ENCODE peak calls at places on chromosomes 2 and 18, in seven cellular contexts. C is OCI-LY7, P is GM23338, D is SK-N-SH, K is MM.1S, X is hepatocyte, E is HCT116. Y is an unnamed sample. For H3K9me2, the result is how much of the 10 kb centered on the place peaks cover.

GRCh38 chr18:9516437-9517064 is 41.2 kb downstream of the RALBP1 start:
- DNase-seq in C (peak), P (peak), D (peak), K (peak), X (peak), E (peak), Y (peak)

GRCh38 chr18:46554406-46554805 is 102.6 kb downstream of the LOXHD1 start:
- DNase-seq in C (no peak), P (no peak), D (no peak), K (no peak), X (no peak), E (no peak), Y (no peak)

GRCh38 chr2:147501973-147502372 is 342.9 kb upstream of the ACVR2A start:
- DNase-seq in C (no peak), P (no peak), D (no peak), K (no peak), X (no peak), E (no peak), Y (no peak)

GRCh38 chr2:159545080-159545479 is 71.3 kb downstream of the BAZ2B start:
- DNase-seq in C (no peak), P (no peak), D (no peak), K (no peak), X (no peak), E (no peak), Y (no peak)

GRCh38 chr2:19207452-19207851 is 151.0 kb downstream of the OSR1 start:
- DNase-seq in C (no peak), P (no peak), D (no peak), K (no peak), X (no peak), E (no peak), Y (no peak)

GRCh38 chr2:216774620-216775019 is 79.3 kb upstream of the IGFBP5 start:
- DNase-seq in C (no peak), P (no peak), D (no peak), K (no peak), X (peak), E (no peak), Y (peak)

GRCh38 chr2:166516712-166517303 is 22.8 kb upstream of the SCN7A start:
- DNase-seq in C (peak), P (peak), D (peak), K (peak), X (peak), E (no peak), Y (peak)

GRCh38 chr2:212730994-212731393 is 192.4 kb upstream of the ERBB4 start:
- DNase-seq in C (no peak), P (no peak), D (no peak), K (no peak), X (no peak), E (no peak), Y (no peak)

GRCh38 chr2:241821460-241822263 is 12.7 kb downstream of the NEU4 start:
- DNase-seq in C (no peak), P (no peak), D (no peak), K (no peak), X (no peak), E (no peak), Y (no peak)
- H3K9me2 ChIP-seq in C (under half), P (under half), D (under half), K (under half), X (under half), E (under half), Y (under half)

DNA sequence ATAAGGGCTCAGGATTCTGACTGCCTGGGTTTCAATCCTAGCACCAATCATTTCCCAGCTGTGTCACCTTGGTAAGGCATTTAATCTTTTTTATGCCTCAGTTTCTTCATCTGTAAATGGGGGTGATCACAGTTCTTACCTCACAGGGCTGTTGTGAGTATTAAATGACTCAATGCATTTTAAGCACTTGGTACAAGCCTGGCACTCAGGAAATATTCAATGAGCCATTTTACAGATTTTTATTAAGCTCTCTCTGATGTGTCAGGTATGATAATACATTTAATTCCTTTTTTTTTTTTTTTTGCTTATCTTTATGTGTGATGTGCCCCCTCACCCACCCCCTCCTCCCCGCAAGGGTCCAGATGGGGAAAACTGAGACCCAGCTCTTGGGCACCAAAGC is 12.0 kb downstream of the SPEG start:
- DNase-seq in C (no peak), P (no peak), D (no peak), K (no peak), X (no peak), E (no peak), Y (no peak)
- H3K9me2 ChIP-seq in C (under half), P (under half), D (under half), K (under half), X (under half), E (under half), Y (under half)

GRCh38 chr2:235162070-235162469 is 210.3 kb downstream of the SH3BP4 start:
- DNase-seq in C (no peak), P (no peak), D (no peak), K (peak), X (no peak), E (no peak), Y (no peak)

GRCh38 chr2:235160281-235160805 is 208.5 kb downstream of the SH3BP4 start:
- DNase-seq in C (no peak), P (no peak), D (no peak), K (no peak), X (no peak), E (no peak), Y (peak)

GRCh38 chr2:235165136-235165535 is 213.3 kb downstream of the SH3BP4 start:
- DNase-seq in C (no peak), P (no peak), D (no peak), K (no peak), X (no peak), E (no peak), Y (no peak)

GRCh38 chr2:235162544-235163197 is 210.9 kb downstream of the SH3BP4 start:
- DNase-seq in C (no peak), P (no peak), D (no peak), K (no peak), X (no peak), E (no peak), Y (peak)

DNA sequence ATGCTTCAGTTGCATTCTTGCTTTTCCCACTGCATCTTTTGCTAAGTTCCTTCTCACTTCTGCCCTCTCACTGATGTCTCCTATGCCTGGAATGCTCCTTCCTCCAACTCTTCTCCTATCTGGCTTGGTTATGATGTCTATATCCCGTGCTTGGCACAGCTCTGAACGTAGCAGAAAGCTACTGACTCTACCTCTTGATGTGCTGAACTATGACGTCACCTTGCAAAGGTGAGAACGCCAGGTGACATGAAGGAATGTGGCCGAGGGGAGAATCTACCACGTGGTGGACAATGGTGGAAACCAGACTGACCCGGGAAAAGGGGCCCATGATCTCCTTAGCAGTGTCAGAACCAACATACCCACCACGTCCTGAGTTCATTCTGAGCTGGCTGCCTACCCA is 209.7 kb downstream of the SH3BP4 start:
- DNase-seq in C (no peak), P (no peak), D (no peak), K (no peak), X (no peak), E (no peak), Y (no peak)
- H3K9me2 ChIP-seq in C (under half), P (under half), D (under half), K (under half), X (under half), E (under half), Y (under half)

DNA sequence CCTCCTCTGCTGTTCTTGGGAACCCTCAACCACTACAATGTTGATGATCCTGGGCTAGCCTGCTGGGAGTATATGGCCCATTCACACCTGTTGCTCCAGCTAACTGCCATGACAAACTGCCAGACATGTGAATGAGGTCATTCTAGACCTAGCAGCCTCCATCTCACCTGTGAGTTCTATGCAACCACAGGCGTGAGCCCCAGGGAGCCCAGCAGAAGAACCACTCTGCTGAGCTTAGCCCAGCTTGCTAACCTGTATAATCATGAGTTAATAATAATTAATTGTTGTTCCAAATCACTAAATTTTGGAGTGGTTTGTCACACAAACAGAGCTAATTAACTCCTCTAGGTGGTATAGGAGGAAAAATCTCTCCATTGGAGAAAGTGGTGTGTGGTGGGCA is 24.7 kb upstream of the CELF4 start:
- DNase-seq in C (no peak), P (no peak), D (no peak), K (no peak), X (no peak), E (no peak), Y (no peak)
- H3K9me2 ChIP-seq in C (under half), P (under half), D (under half), K (under half), X (under half), E (under half), Y (under half)

GRCh38 chr2:23657934-23658333 is 269.0 kb downstream of the ATAD2B start:
- DNase-seq in C (no peak), P (no peak), D (no peak), K (no peak), X (no peak), E (no peak), Y (no peak)
- H3K9me2 ChIP-seq in C (under half), P (under half), D (under half), K (under half), X (under half), E (under half), Y (under half)

Y was measured in GM23248.